ENCODE peak calls at places on chromosomes 16 and 17, in five cellular contexts. G is PC-3; E is CD4-positive, alpha-beta T cell; M is anterior cingulate cortex; L is esophagus muscularis mucosa. Z is an unnamed sample.

GRCh38 chr17:35052240-35052608 is 11.3 kb downstream of the RFFL start:
- DNase-seq in E (no peak), M (no peak), L (no peak), G (no peak), Z (no peak)

GRCh38 chr16:2836646-2837508 is 6.8 kb downstream of the ZG16B start:
- DNase-seq in L (no peak), E (no peak), G (no peak), M (no peak), Z (no peak)

GRCh38 chr16:88911148-88911945 is 44.9 kb upstream of the PABPN1L start:
- DNase-seq in M (no peak), L (no peak), E (no peak), G (no peak), Z (no peak)

GRCh38 chr17:4899341-4900230 is at the start of gene C17orf107:
- DNase-seq in M (peak), L (peak), G (no peak), E (peak), Z (peak)

GRCh38 chr16:2388875-2389433 is 40.3 kb upstream of the CCNF start:
- DNase-seq in M (no peak), G (peak), L (no peak), E (no peak), Z (no peak)

GRCh38 chr17:68384941-68385340 is 72.4 kb downstream of the WIPI1 start:
- DNase-seq in G (no peak), L (no peak), E (no peak), M (no peak), Z (no peak)

GRCh38 chr17:38918129-38918913 is 7.1 kb upstream of the LASP1NB start:
- DNase-seq in E (no peak), M (no peak), L (no peak), G (no peak), Z (no peak)

GRCh38 chr16:75070055-75070841 is 46.3 kb downstream of the LDHD start:
- DNase-seq in L (no peak), E (no peak), M (no peak), G (peak), Z (no peak)

GRCh38 chr16:23905027-23905426 is 69.2 kb downstream of the PRKCB start:
- DNase-seq in G (peak), E (no peak), M (no peak), L (no peak), Z (no peak)

GRCh38 chr17:78748730-78749317 is 33.2 kb downstream of the CYTH1 start:
- DNase-seq in M (no peak), E (peak), L (no peak), G (peak), Z (peak)

GRCh38 chr16:73565263-73565662 is 517.3 kb upstream of the ZFHX3 start:
- DNase-seq in G (peak), E (no peak), M (no peak), L (no peak), Z (no peak)

GRCh38 chr17:3557768-3558583 is at the start of gene TRPV3:
- DNase-seq in M (no peak), L (peak), G (peak), E (peak), Z (no peak)

GRCh38 chr16:80569440-80570105 is 28.8 kb downstream of the DYNLRB2 start:
- DNase-seq in M (no peak), L (no peak), G (peak), E (peak), Z (no peak)

GRCh38 chr16:83706394-83706793 is 101.4 kb upstream of the HSBP1 start:
- DNase-seq in E (no peak), G (no peak), L (no peak), M (no peak), Z (no peak)

GRCh38 chr16:2816751-2817495 is at the start of gene PRSS21:
- DNase-seq in M (no peak), G (no peak), E (no peak), L (no peak), Z (peak)

GRCh38 chr17:19370493-19370960 is 7.8 kb upstream of the MAPK7 start:
- DNase-seq in E (no peak), L (no peak), M (no peak), G (no peak), Z (peak)

GRCh38 chr16:10318798-10319500 is 66.9 kb upstream of the ATF7IP2 start:
- DNase-seq in M (no peak), E (no peak), L (no peak), G (no peak), Z (no peak)

GRCh38 chr16:81106826-81107503 is 10.8 kb upstream of the GCSH start:
- DNase-seq in M (no peak), L (no peak), G (no peak), E (no peak), Z (no peak)

GRCh38 chr17:81142301-81143199 is 22.8 kb upstream of the PVALEF start:
- DNase-seq in M (peak), E (peak), G (peak), L (no peak), Z (peak)

GRCh38 chr17:574061-574460 is 140.6 kb downstream of the VPS53 start:
- DNase-seq in L (no peak), G (no peak), E (no peak), M (no peak), Z (no peak)

GRCh38 chr17:52134641-52135040 is 23.9 kb downstream of the CA10 start:
- DNase-seq in G (peak), L (no peak), M (no peak), E (no peak), Z (no peak)

GRCh38 chr16:84898447-84898846 is 78.7 kb downstream of the CRISPLD2 start:
- DNase-seq in M (no peak), L (no peak), E (no peak), G (peak), Z (no peak)

GRCh38 chr16:57544129-57544653 is 1.7 kb downstream of the ADGRG5 start:
- DNase-seq in L (no peak), M (no peak), G (no peak), E (no peak), Z (no peak)

GRCh38 chr17:28675980-28676379 is 14.0 kb downstream of the SUPT6H start:
- DNase-seq in G (peak), E (no peak), L (no peak), M (no peak), Z (no peak)

GRCh38 chr16:84367750-84368320 is 503 bp upstream of the ATP2C2 start:
- DNase-seq in G (no peak), L (no peak), M (no peak), E (no peak), Z (no peak)

GRCh38 chr17:42288985-42289862 is 926 bp downstream of the STAT5A start:
- DNase-seq in L (no peak), M (no peak), G (no peak), E (peak), Z (peak)

GRCh38 chr16:84107921-84108320 is 8.8 kb downstream of the MBTPS1 start:
- DNase-seq in M (no peak), L (no peak), G (no peak), E (no peak), Z (no peak)

GRCh38 chr16:13767215-13767614 is 152.7 kb upstream of the ERCC4 start:
- DNase-seq in L (no peak), E (no peak), M (no peak), G (no peak), Z (no peak)